ENCODE peak calls at places on chromosomes 3 and 15, in four cellular contexts. M is GM06990, S is adrenal gland, L is GM13976. G is an unnamed sample.

GRCh38 chr3:78887029-78887428 is 880.8 kb downstream of the ROBO1 start:
- DNase-seq in L (no peak), S (peak), M (no peak), G (peak)

GRCh38 chr3:177464392-177465225 is 267.3 kb upstream of the TBL1XR1 start:
- DNase-seq in S (no peak), L (no peak), M (no peak), G (no peak)

GRCh38 chr3:39707314-39707909 is 102.0 kb upstream of the MYRIP start:
- DNase-seq in M (no peak), S (no peak), L (peak), G (peak)

GRCh38 chr3:140135461-140135860 is 200.5 kb downstream of the CLSTN2 start:
- DNase-seq in S (no peak), M (no peak), L (no peak), G (no peak)

GRCh38 chr3:72523409-72524172 is 324.7 kb downstream of the SHQ1 start:
- DNase-seq in L (peak), S (peak), M (peak), G (no peak)

GRCh38 chr15:47289667-47290066 is 427.6 kb upstream of the SEMA6D start:
- DNase-seq in L (no peak), S (no peak), M (no peak), G (no peak)

GRCh38 chr3:190566043-190566933 is 52.4 kb downstream of the IL1RAP start:
- DNase-seq in L (no peak), M (no peak), S (peak), G (peak)

GRCh38 chr15:70535071-70535954 is 228.0 kb downstream of the UACA start:
- DNase-seq in L (peak), S (no peak), M (no peak), G (no peak)

GRCh38 chr3:52077376-52077775 is 21.0 kb upstream of the DUSP7 start:
- DNase-seq in L (no peak), S (peak), M (no peak), G (no peak)

GRCh38 chr15:53454843-53455721 is 304.4 kb downstream of the WDR72 start:
- DNase-seq in S (no peak), M (no peak), L (no peak), G (no peak)

GRCh38 chr15:81292516-81293001 is 31.4 kb downstream of the STARD5 start:
- DNase-seq in L (peak), S (no peak), M (peak), G (no peak)

GRCh38 chr15:33021806-33022389 is 172.6 kb downstream of the FMN1 start:
- DNase-seq in S (no peak), L (peak), M (no peak), G (peak)

GRCh38 chr15:67085237-67085817 is 19.9 kb downstream of the SMAD3 start:
- DNase-seq in L (no peak), S (no peak), M (peak), G (no peak)

GRCh38 chr15:37585966-37586656 is 348.3 kb upstream of the TMCO5A start:
- DNase-seq in M (no peak), L (no peak), S (no peak), G (peak)

GRCh38 chr3:128487538-128487812 is 5.5 kb downstream of the GATA2 start:
- DNase-seq in L (no peak), M (no peak), S (no peak), G (no peak)

GRCh38 chr3:3110749-3111361 is 681 bp upstream of the IL5RA start:
- DNase-seq in L (no peak), S (no peak), M (no peak), G (no peak)

GRCh38 chr3:146928421-146929059 is 323.4 kb upstream of the PLSCR5 start:
- DNase-seq in M (no peak), L (no peak), S (no peak), G (no peak)

GRCh38 chr3:113103588-113103987 is 107.8 kb upstream of the BOC start:
- DNase-seq in S (no peak), M (no peak), L (no peak), G (no peak)

GRCh38 chr3:43290961-43291360 is 4.6 kb downstream of the SNRK start:
- DNase-seq in M (no peak), L (no peak), S (no peak), G (peak)

GRCh38 chr3:194040501-194041273 is 95.3 kb upstream of the HES1 start:
- DNase-seq in M (no peak), L (no peak), S (no peak), G (no peak)

GRCh38 chr3:33949074-33949473 is 150.6 kb downstream of the PDCD6IP start:
- DNase-seq in M (no peak), S (no peak), L (no peak), G (no peak)

DNA sequence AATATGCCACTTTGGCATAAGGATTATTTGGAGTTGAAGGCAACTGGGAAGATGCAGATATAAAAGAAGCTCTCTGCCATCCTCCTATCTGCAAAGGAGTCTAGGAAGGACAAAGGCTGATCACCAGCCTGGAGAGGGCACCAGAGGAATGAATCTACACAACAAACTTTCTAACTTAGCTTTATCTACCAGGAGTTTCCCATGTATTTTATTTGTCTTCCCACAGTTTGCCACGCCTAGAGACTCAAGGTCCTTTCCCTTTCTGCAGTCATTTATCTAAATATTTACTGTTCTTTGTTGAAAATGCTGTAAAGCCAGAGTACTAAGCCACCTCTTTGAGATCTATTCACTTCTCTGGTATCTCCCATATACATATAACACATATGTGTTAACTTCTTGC is 32.2 kb downstream of the GPR176 start:
- DNase-seq in M (no peak), S (peak), L (no peak), G (peak)
- TF ChIP-seq CTCF in M (peak), S (peak), L (peak), G (peak)

DNA sequence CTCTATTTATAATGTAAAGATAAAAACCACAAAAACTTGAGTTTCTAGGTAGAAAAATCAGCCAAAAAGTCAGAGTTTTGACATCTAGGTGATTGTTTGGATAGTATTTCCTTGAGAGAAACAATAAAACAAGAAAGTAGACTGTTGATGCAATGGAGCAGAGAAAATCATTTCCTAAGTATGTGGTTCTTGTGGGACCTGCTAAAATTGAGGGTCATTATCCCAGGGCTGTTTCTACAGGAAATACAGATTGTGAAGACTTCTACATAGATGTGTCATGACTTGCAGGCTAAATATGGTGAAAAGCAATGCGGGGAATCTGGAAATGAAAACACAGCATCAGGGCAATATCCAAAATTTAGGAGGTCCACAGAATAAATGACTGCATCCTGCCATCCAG is 1109.5 kb upstream of the CADM2 start:
- DNase-seq in S (no peak), L (no peak), M (no peak), G (no peak)
- TF ChIP-seq CTCF in S (no peak), L (no peak), M (no peak), G (no peak)

GRCh38 chr3:196320110-196320509 is 2.1 kb upstream of the DYNLT2B start:
- DNase-seq in S (no peak), M (no peak), L (no peak), G (peak)

GRCh38 chr3:196321162-196321561 is 3.1 kb upstream of the DYNLT2B start:
- DNase-seq in L (no peak), S (no peak), M (no peak), G (no peak)

GRCh38 chr3:196326936-196327335 is 8.9 kb upstream of the DYNLT2B start:
- DNase-seq in M (no peak), L (no peak), S (no peak), G (no peak)

GRCh38 chr3:196323016-196323415 is 5.0 kb upstream of the DYNLT2B start:
- DNase-seq in L (no peak), M (no peak), S (no peak), G (no peak)

GRCh38 chr3:196323723-196324122 is 5.7 kb upstream of the DYNLT2B start:
- DNase-seq in M (no peak), L (no peak), S (no peak), G (no peak)
- TF ChIP-seq CTCF in M (no peak), L (no peak), S (no peak), G (no peak)

GRCh38 chr15:91142097-91142744 is 42.2 kb downstream of the SV2B start:
- DNase-seq in L (no peak), M (no peak), S (no peak), G (peak)
- TF ChIP-seq CTCF in L (peak), M (peak), S (peak), G (peak)

GRCh38 chr15:73371812-73372211 is 3.1 kb upstream of the HCN4 start:
- DNase-seq in L (no peak), S (no peak), M (no peak), G (no peak)
- TF ChIP-seq CTCF in L (no peak), S (no peak), M (no peak), G (no peak)

GRCh38 chr3:89699771-89700170 is 592.4 kb downstream of the EPHA3 start:
- DNase-seq in L (no peak), S (no peak), M (no peak), G (peak)
- TF ChIP-seq CTCF in L (no peak), S (no peak), M (no peak), G (no peak)

DNA sequence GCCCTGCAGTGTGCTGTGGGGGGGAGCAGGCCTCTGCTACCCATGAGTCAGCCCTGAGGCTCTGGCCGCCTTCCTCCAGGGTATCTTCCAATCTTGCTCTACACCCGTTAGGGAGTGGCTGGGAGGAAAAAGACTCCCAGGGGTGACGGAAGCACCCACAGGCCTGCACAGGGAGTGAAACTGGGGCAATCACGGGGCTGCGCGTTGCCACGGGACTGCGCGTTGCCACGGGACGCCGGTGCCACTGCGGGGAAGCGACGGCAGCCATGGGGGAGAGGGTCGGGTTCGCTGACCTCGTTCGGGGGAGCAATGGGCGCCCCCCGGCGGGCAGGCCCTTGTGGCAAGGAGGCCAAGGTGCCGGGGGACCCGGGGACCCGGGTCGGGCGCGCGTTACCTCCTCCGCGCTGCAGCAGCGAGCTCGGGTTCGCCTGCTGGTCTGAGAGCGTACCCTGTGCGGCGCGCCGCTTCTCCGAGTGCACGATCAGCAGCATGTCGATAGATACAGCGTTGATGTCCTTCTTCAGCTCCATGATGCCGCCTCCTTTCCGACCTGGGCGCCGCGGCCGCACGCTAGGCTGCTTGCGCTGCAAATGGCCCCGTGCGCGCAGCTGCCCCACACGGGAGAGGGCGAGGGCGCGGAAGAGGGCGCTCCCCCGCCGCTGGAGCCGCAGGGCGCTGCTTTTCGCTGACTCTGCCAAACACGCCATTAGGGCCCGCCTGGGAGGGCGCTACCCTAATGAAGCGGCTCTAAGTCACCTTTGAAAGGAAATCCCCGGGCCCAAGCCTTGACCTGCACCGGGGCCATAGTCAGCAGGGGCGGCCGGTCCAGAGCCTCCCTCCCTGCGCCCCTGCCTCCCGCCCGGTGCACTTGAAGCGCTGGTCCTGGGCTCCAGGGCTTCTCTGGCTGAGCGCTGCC is at the start of gene KY:
- DNase-seq in S (peak), M (no peak), L (no peak), G (no peak)
- TF ChIP-seq CTCF in S (no peak), M (no peak), L (no peak), G (no peak)

DNA sequence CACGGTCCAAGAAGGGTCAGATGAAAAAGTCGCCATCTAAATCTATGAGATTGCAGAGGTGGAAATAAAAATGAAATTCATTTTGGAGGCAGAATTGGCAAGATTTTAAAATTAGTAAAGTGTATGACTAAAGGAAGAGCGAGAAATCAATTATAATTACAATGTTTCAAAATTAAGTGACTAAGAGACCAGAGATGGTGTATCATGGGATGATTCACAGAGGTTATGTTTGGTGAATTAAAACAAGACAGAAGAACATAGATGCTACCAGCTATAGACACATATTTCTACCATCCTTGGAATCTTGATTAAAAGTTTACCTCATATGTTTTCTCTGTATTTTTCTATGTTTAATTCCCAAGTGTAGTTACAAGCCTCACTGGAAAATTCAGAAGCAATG is 308.9 kb upstream of the DNAJC19 start:
- DNase-seq in M (no peak), L (no peak), S (no peak), G (no peak)
- TF ChIP-seq CTCF in M (no peak), L (no peak), S (no peak), G (no peak)

DNA sequence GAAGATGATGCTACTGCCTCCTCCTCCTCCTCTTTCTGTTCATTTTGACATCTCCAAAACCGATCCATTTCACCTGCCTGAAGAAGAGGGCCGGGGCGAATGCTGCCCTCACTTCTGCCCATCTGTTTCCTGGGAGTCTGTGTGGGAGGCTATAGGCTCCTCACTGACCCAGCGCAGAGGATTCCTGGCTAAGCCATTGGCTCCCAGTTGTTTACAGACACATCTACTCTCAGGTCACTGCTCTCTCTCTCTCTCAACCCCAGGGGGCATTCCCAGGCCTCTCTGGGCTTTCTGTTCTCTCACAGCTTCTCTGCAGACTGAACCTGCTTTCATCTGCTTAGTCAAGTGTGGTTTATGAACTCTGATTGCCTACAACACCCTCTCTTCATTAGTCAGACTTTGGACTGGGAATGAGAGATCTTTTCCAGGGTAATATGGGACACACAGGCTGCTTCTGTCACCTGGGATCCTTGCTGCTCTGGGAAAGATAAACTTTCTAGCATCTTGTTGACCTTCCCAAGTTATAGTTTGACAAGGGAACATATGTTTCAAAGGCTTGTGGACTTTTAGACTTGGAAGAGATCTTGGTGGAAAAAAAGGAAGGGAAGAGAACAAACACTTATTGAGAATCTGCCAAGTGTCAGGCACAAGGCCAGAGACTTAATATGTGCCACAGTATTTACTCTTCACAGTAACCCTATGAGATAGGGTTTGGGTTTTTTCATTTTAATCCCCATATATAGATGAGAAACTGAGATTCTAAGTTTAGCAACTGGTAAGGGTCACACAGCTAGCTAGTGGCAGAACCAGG is 30.2 kb upstream of the USP3 start:
- DNase-seq in L (peak), S (no peak), M (peak), G (peak)
- TF ChIP-seq CTCF in L (no peak), S (no peak), M (peak), G (no peak)

DNA sequence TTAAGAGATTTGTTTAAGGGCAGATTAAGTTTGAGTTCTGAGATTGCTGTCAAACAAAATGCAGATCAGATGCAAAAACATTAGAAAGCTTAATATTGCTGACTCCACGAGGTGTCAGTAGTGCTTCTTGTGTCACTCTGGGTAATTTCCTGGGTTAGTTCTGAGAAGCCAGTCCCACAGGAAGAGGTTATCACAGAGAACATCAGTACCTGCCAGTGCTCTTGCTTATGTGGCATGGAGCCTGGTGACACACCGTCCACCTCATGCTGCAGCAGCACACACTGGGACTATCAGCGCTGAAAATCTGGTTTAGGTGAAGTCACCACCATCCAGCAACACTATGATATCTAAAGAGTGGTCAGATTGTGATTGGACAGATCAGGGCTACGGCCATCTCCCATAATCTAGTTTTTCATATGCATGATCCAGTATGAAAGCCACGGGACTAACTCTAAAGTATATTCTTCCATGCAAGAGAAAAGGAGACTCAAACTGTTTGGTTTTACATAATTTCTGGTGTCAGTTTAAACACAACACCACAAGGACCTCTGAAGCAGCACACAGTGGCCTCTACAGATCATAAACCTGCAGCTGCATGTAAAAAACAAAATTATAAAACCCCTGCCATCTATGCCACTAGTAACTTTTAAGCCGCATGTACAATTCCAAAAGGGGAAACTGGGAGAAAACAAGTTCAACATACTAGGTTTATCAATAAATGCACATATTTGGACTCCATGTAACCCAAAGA is 36.1 kb upstream of the MYO5C start:
- DNase-seq in S (peak), L (peak), M (peak), G (peak)
- TF ChIP-seq CTCF in S (peak), L (peak), M (peak), G (peak)